ENCODE peak calls at places on chromosomes 12 and 14, in ten cellular contexts. Y is spleen, M is endothelial cell of umbilical vein, L is stomach, D is breast epithelium, Q is HCT116, C is SK-N-MC, U is suprapubic skin, J is H1, T is GM12878. H is an unnamed sample.

GRCh38 chr14:102591372-102591943 is 991 bp upstream of the RCOR1 start:
- DNase-seq in U (no peak), Q (no peak), Y (peak; percentile 90), D (peak; percentile 27), T (no peak), L (peak; percentile 28), M (peak; percentile 39), J (peak; percentile 64), C (no peak), H (no peak)

GRCh38 chr14:67618617-67619063 is 1.1 kb upstream of the ARG2 start:
- DNase-seq in D (no peak), C (peak; percentile 67), J (no peak), T (no peak), Q (no peak), M (peak; percentile 82), Y (no peak), L (no peak), U (no peak), H (no peak)

GRCh38 chr12:97924122-97924521 is 461.5 kb downstream of the RMST start:
- DNase-seq in D (no peak), Q (no peak), J (no peak), C (no peak), T (no peak), Y (no peak), U (no peak), M (no peak), L (no peak), H (no peak)

GRCh38 chr14:38203929-38204716 is 3.6 kb upstream of the SSTR1 start:
- DNase-seq in Q (no peak), U (no peak), D (no peak), Y (no peak), L (no peak), M (no peak), C (no peak), J (no peak), T (no peak), H (no peak)

GRCh38 chr14:103623883-103624482 is 5.0 kb upstream of the KLC1 start:
- DNase-seq in Q (no peak), M (no peak), J (no peak), C (no peak), D (no peak), L (peak; percentile 51), Y (peak; percentile 76), T (no peak), U (no peak), H (no peak)

GRCh38 chr12:19946549-19946948 is 421.8 kb upstream of the PDE3A start:
- DNase-seq in Q (no peak), L (no peak), U (no peak), C (no peak), D (no peak), M (peak; percentile 97), T (no peak), J (no peak), Y (no peak), H (peak; percentile 5)

GRCh38 chr14:101843665-101844064 is 82.2 kb downstream of the PPP2R5C start:
- DNase-seq in M (no peak), C (no peak), Q (no peak), L (no peak), Y (peak; percentile 82), U (no peak), D (no peak), T (peak; percentile 69), J (no peak), H (no peak)

GRCh38 chr14:103362780-103363179 is 22.4 kb upstream of the MARK3 start:
- DNase-seq in Q (peak; percentile 29), J (no peak), D (no peak), L (no peak), C (no peak), T (no peak), M (peak; percentile 19), U (no peak), Y (no peak), H (no peak)

GRCh38 chr12:123398918-123399617 is 15.1 kb downstream of the KMT5A start:
- DNase-seq in M (no peak), J (no peak), C (no peak), Y (no peak), D (no peak), T (no peak), L (no peak), U (no peak), Q (no peak), H (no peak)

GRCh38 chr12:123396543-123396942 is 12.6 kb downstream of the KMT5A start:
- DNase-seq in Q (no peak), J (no peak), Y (no peak), M (no peak), U (no peak), T (no peak), C (no peak), D (no peak), L (no peak), H (no peak)

GRCh38 chr12:123396954-123397353 is 13.0 kb downstream of the KMT5A start:
- DNase-seq in L (peak; percentile 69), M (no peak), Q (no peak), T (no peak), C (no peak), U (no peak), Y (no peak), D (no peak), J (no peak), H (no peak)

GRCh38 chr12:123397400-123397799 is 13.5 kb downstream of the KMT5A start:
- DNase-seq in J (no peak), Q (no peak), Y (no peak), L (no peak), D (no peak), C (no peak), M (no peak), T (no peak), U (no peak), H (no peak)

DNA sequence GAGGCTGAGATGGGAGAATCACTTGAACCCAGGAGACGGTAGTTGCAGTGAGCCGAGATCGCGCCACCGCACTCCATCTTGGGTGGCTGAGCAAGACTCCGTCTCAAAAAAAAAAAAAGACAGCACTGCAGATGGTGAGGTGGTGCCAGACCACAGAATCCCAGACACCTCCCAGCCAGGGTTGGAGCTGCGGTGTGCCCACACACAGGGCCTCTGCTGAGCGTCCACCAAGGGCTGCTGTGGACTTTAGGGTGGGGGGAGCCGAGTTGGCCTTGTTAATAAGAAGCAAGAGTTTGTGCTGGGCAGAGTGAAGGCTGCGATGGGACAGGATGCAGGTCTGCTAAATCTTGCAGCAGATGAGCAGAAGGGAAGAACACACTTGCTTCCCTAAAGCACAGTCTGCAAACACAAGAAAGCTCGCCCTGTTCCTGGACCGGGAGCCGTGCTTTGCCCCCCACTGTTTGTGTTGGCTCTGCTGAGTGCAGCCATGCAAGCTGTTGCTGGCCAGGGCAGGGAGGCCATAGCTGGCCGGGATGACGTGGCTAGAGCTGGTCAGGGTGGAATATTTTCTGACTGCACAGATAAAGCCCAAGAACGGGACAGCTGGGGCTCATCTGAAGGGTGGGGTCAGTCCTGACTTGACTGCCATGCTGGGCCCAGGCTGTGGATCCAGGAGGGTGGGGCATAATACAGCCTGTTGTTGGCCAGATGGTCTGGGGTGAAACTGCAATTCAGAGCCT is 14.4 kb downstream of the KMT5A start:
- DNase-seq in Y (no peak), Q (no peak), M (peak; percentile 87), T (no peak), C (no peak), J (no peak), D (no peak), U (no peak), L (peak; percentile 73), H (no peak)
- TF ChIP-seq POLR2AphosphoS5 in Y (no peak), Q (no peak), M (peak; percentile 48), T (no peak), C (no peak), J (no peak), D (no peak), U (no peak), L (no peak), H (no peak)

DNA sequence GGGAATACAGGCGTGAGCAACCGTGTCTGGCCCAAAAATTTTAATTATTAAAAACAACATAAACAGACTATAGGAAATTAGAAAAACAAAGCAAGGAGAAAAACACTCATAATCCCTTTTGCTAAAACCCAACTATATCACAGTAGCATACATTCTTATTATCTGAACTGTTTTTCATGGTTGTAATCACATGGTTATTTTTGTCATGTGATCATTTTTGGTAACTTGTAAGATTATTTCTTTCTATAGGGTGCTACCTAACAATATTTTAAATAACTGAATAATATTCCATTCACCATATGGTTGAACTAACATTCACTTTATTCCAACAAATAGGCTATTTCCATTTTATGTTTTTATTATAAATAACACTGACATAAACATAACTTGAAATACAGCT is 23.0 kb upstream of the HECTD1 start:
- DNase-seq in Y (no peak), C (no peak), Q (no peak), T (no peak), D (no peak), U (no peak), L (no peak), J (no peak), M (no peak), H (no peak)
- H3K4me3 ChIP-seq in Y (no peak overlapping the region), C (no peak overlapping the region), Q (no peak overlapping the region), T (no peak overlapping the region), D (no peak overlapping the region), U (no peak overlapping the region), L (no peak overlapping the region), J (no peak overlapping the region), M (no peak overlapping the region), H (no peak overlapping the region)

DNA sequence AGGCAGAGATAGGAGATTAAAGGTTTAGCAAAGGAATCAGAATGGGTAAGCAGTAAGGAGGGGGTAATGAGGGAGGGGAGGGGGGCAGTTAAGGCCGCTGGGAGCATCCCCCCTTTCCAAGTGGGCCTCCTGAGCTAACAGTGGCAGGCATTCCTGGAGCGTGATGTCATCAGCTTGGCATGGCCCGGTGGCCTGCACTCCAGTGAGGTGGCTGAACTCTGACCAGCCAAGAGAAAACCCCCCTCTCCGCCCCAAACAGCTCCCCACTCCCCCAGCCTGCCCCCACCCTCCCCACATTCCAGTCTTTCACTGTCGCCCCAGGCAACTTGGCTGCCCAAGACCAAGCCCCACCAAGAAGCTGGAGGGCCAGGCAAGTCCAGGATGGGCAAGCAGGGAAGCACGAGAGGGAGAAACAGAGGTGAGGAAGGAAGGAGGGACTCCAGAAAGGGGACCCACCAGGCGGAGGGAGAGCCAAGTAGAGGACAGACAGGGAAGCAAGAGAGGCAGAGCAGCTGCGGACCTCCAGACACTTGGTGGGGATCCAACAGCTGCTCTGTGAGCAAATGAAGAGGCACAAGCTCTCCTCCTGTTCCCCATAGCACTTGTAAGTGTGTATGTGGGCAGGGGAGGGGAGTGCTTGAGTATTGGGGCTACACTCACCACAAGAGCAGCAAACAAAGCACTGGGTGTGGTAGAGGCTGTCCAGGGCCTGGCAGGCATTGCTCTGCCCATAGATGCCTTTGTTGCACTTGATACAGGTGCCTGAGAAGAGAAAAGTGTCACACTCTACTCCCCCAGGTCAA is 4.5 kb downstream of the AJUBA start:
- DNase-seq in M (peak; percentile 54), J (peak; percentile 77), T (no peak), Q (no peak), Y (no peak), U (no peak), L (peak; percentile 69), D (peak; percentile 66), C (no peak), H (no peak)
- TF ChIP-seq POLR2AphosphoS5 in M (peak; percentile 48), J (no peak), T (no peak), Q (no peak), Y (no peak), U (no peak), L (no peak), D (no peak), C (no peak), H (no peak)

DNA sequence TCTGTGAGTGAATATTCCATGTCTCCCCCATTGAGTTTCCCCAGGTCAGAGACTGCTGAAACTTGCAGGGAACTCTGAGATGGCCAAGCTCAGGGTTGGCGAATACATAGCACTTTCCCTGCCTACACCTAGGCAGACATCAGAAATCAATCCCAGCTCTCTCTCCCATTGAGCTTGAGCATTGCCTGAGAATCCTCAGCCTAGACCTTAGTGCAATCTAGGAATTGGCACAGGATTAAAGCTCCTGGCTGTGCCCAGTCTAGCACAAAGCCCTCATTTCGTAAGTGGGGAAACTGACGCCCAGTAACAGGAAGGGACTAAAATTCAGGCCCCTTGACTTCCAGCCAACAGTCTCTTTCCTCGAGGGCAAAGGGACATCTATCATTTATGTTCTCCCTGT is 72.0 kb upstream of the NCOR2 start:
- DNase-seq in J (no peak), M (no peak), Y (no peak), Q (no peak), U (no peak), L (no peak), C (no peak), D (no peak), T (no peak), H (no peak)
- H3K4me3 ChIP-seq in J (no peak overlapping the region), M (no peak overlapping the region), Y (no peak overlapping the region), Q (no peak overlapping the region), U (no peak overlapping the region), L (no peak overlapping the region), C (no peak overlapping the region), D (no peak overlapping the region), T (no peak overlapping the region), H (no peak overlapping the region)

H was measured in Panc1.